ENCODE peak calls at places on chromosome 2, in six cellular contexts. J, G, M, E, L and U are unnamed samples. For H3K9me3 and H3K4me1, the result is how much of the 10 kb centered on the place peaks cover.

GRCh38 chr2:241820625-241821384 is 11.8 kb downstream of the NEU4 start:
- DNase-seq in G (no peak), M (no peak), J (no peak), E (no peak), L (no peak), U (no peak)

GRCh38 chr2:230891509-230891908 is 26.8 kb downstream of the ITM2C start:
- DNase-seq in G (no peak), L (no peak), E (no peak), J (no peak), M (no peak), U (no peak)

GRCh38 chr2:127675335-127676261 is at the start of gene LIMS2:
- DNase-seq in M (peak), L (peak), J (no peak), E (peak), G (peak), U (peak)

GRCh38 chr2:165758276-165758675 is 35.8 kb downstream of the GALNT3 start:
- DNase-seq in G (no peak), M (no peak), E (peak), L (no peak), J (no peak), U (no peak)

GRCh38 chr2:61887684-61888303 is 662 bp downstream of the CCT4 start:
- DNase-seq in E (peak), J (peak), M (no peak), G (peak), L (peak), U (no peak)

GRCh38 chr2:31429759-31430438 is 15.4 kb upstream of the XDH start:
- DNase-seq in E (peak), J (no peak), G (peak), L (no peak), M (no peak), U (no peak)

GRCh38 chr2:126518206-126518605 is 137.8 kb upstream of the GYPC start:
- DNase-seq in L (no peak), G (no peak), E (no peak), J (no peak), M (no peak), U (no peak)

GRCh38 chr2:134603966-134604365 is 114.8 kb downstream of the TMEM163 start:
- DNase-seq in J (no peak), M (no peak), L (peak), E (no peak), G (no peak), U (no peak)

GRCh38 chr2:9000442-9000841 is 3.0 kb downstream of the MBOAT2 start:
- DNase-seq in M (no peak), G (no peak), L (no peak), E (no peak), J (no peak), U (no peak)

GRCh38 chr2:31386648-31387047 is 27.9 kb downstream of the XDH start:
- DNase-seq in G (no peak), J (peak), L (no peak), E (peak), M (no peak), U (no peak)

GRCh38 chr2:99615247-99615771 is 125.5 kb upstream of the REV1 start:
- DNase-seq in J (peak), L (no peak), M (no peak), E (peak), G (no peak), U (no peak)

GRCh38 chr2:28344756-28345291 is 47.8 kb upstream of the FOSL2 start:
- DNase-seq in G (no peak), M (no peak), E (no peak), L (no peak), J (no peak), U (no peak)

GRCh38 chr2:216960926-216961325 is 101.1 kb upstream of the TNP1 start:
- DNase-seq in E (no peak), G (no peak), L (no peak), J (no peak), M (no peak), U (no peak)

GRCh38 chr2:216951166-216951565 is 91.3 kb upstream of the TNP1 start:
- DNase-seq in M (no peak), E (no peak), L (no peak), G (no peak), J (no peak), U (no peak)

GRCh38 chr2:216956820-216957493 is 97.1 kb upstream of the TNP1 start:
- DNase-seq in G (peak), E (no peak), L (no peak), J (no peak), M (no peak), U (no peak)
- H3K9me3 ChIP-seq in G (under half), E (under half), L (under half), J (under half), M (under half), U (under half)

GRCh38 chr2:43218550-43219382 is 7.6 kb downstream of the ZFP36L2 start:
- DNase-seq in G (peak), J (peak), M (peak), E (peak), L (peak), U (peak)
- H3K4me1 ChIP-seq in G (under half), J (under half), M (under half), E (under half), L (half or more), U (under half)

DNA sequence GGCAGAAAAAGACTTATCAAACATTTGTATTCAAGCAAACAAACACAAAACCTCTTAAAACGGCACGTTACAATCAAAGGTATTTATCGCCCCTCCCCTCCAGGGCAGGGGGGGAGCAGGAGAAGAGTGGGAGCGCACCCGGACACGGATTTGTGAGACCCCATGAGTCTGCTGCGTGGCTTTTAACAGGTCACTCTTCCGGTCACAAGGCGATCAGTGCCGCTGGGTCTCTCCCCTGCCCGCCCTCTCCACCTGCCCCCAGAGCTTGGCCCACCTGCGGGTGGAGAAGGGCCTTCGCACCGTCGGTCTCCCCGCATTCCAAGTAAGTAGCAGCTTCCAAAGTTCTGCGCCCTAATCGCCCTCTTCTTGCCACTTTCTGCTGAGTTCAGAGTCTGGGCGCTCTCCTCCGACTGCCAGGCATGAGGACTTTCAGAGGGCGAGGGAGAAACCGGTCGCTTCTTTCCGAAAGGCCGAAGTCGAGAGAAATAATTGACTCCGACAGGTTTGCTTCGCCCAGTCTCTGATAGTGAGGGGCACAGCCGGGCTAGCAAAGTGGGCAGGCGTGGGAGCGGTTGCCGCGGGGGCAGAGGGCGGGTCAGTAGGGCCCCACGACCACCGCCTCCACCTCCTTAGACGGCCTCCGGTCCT is 797 bp downstream of the RPRM start:
- DNase-seq in J (no peak), E (no peak), L (peak), M (no peak), G (no peak), U (no peak)
- H3K4me3 ChIP-seq in J (no peak), E (peak), L (no peak), M (peak), G (no peak), U (no peak)

GRCh38 chr2:89780318-89780717 is 1088.8 kb downstream of the RPIA start:
- DNase-seq in L (no peak), M (no peak), G (no peak), E (no peak), J (no peak), U (no peak)
- H3K9me3 ChIP-seq in L (under half), M (under half), G (half or more), E (half or more), J (under half), U (under half)

DNA sequence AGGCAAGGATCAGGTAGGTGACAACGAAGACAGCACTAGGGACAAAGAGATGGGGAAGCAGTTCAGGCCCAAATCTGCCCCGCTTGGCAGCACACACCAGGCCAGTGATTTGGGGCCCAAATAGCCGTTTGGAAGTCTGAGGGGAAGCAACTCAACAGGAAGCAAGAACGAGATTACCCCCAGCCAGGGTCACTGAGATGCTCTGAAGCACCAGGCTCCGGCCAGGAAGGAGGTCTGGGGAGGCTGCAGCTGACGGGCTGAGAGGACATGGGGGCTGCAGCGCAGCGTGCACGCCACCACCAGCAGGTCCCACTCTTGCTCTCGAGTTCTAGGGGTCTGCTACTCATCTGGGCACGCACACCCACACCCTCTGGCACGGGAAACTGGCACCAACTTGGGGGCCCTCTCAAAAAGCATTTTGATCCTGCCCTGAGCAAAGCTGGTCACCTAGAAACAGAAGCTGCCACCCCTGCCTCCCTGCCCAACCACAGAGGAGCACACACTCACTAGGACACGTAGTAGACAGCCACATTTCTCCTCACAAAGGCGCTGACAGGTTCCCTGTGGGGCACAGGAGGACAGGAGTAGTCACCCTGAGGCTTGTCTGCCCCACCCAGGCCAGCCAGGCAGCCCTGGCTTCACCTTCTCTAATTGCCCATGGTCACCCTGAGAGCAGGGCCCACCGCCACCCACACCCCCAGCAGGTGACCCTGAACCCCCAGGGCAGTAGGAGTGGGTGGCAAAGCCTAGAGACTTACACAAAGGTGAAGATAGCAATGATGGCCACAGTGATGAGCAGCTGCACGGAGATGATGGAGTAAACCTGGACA is 8.4 kb downstream of the PNKD start:
- DNase-seq in M (no peak), G (no peak), J (no peak), E (no peak), L (no peak), U (no peak)
- H3K4me1 ChIP-seq in M (half or more), G (under half), J (under half), E (under half), L (under half), U (under half)